ENCODE peak calls at places on chromosome 6, in seven cellular contexts. P, K, O, X, L, U and T are unnamed samples.

GRCh38 chr6:43468240-43468639 is 9.1 kb upstream of the TJAP1 start:
- DNase-seq in K (no peak), U (no peak), O (no peak), L (no peak), X (no peak), P (no peak), T (no peak)

GRCh38 chr6:56760842-56761241 is 118.2 kb upstream of the DST start:
- DNase-seq in X (no peak), K (no peak), L (no peak), O (no peak), P (no peak), U (no peak), T (no peak)

GRCh38 chr6:160348552-160349441 is 619 bp downstream of the SLC22A3 start:
- DNase-seq in O (peak; percentile 45), P (peak; percentile 36), X (peak; percentile 56), U (no peak), L (no peak), K (no peak), T (no peak)

GRCh38 chr6:136676075-136676474 is 116.2 kb downstream of the MAP3K5 start:
- DNase-seq in K (no peak), L (no peak), X (no peak), U (no peak), O (no peak), P (no peak), T (no peak)

GRCh38 chr6:129895692-129896091 is 34.6 kb upstream of the TMEM244 start:
- DNase-seq in O (no peak), K (no peak), L (no peak), U (no peak), X (no peak), P (no peak), T (no peak)

GRCh38 chr6:92945799-92946198 is 473.6 kb downstream of the EPHA7 start:
- DNase-seq in O (no peak), P (no peak), L (no peak), K (no peak), X (no peak), U (no peak), T (no peak)

GRCh38 chr6:53064726-53065265 is 408 bp upstream of the FBXO9 start:
- DNase-seq in X (peak; percentile 92), K (peak; percentile 93), O (peak; percentile 96), P (peak; percentile 83), L (peak; percentile 96), U (peak; percentile 95), T (peak; percentile 98)

GRCh38 chr6:30200551-30201281 is 12.5 kb downstream of the TRIM26 start:
- DNase-seq in P (no peak), X (no peak), U (no peak), L (no peak), K (no peak), O (no peak), T (no peak)

GRCh38 chr6:93017626-93018025 is 401.7 kb downstream of the EPHA7 start:
- DNase-seq in X (no peak), L (no peak), P (no peak), O (no peak), U (no peak), K (no peak), T (no peak)

GRCh38 chr6:140436023-140436811 is 1061.8 kb upstream of the CITED2 start:
- DNase-seq in P (no peak), O (no peak), K (no peak), L (no peak), U (no peak), X (no peak), T (no peak)

GRCh38 chr6:24257282-24257681 is 100.6 kb downstream of the DCDC2 start:
- DNase-seq in L (no peak), K (peak; percentile 59), X (no peak), O (no peak), U (no peak), P (no peak), T (no peak)

GRCh38 chr6:119333063-119333609 is 16.4 kb downstream of the MAN1A1 start:
- DNase-seq in U (no peak), X (no peak), O (no peak), K (no peak), P (no peak), L (no peak), T (no peak)